ENCODE peak calls at places on chromosomes 13 and 19, in four cellular contexts. One of them, this sample, is unnamed.

GRCh38 chr19:38718747-38719543 is 25.3 kb downstream of the CAPN12 start:
- DNase-seq in H9: peak
- DNase-seq in IMR-90: no peak
- DNase-seq in mesendoderm: peak
- DNase-seq in this sample: peak

GRCh38 chr13:108919036-108919907 is 289.9 kb downstream of the MYO16 start:
- DNase-seq in H9: no peak
- DNase-seq in IMR-90: peak
- DNase-seq in mesendoderm: no peak
- DNase-seq in this sample: no peak

GRCh38 chr13:84973661-84974060 is 825.6 kb downstream of the SLITRK6 start:
- DNase-seq in H9: no peak
- DNase-seq in IMR-90: no peak
- DNase-seq in mesendoderm: peak
- DNase-seq in this sample: no peak

GRCh38 chr19:5354403-5354802 is 13.8 kb upstream of the PTPRS start:
- DNase-seq in H9: peak
- DNase-seq in IMR-90: no peak
- DNase-seq in mesendoderm: peak
- DNase-seq in this sample: peak

GRCh38 chr19:55692681-55693081 is 17.7 kb downstream of the EPN1 start:
- DNase-seq in H9: no peak
- DNase-seq in IMR-90: no peak
- DNase-seq in mesendoderm: no peak
- DNase-seq in this sample: no peak

GRCh38 chr13:76948139-76948538 is at the start of gene ACOD1:
- DNase-seq in H9: no peak
- DNase-seq in IMR-90: no peak
- DNase-seq in mesendoderm: no peak
- DNase-seq in this sample: no peak

GRCh38 chr13:32938907-32939306 is 77.3 kb upstream of the KL start:
- DNase-seq in H9: no peak
- DNase-seq in IMR-90: peak
- DNase-seq in mesendoderm: peak
- DNase-seq in this sample: no peak

GRCh38 chr13:50309872-50310594 is 294.8 kb downstream of the KCNRG start:
- DNase-seq in H9: peak
- DNase-seq in IMR-90: no peak
- DNase-seq in mesendoderm: peak
- DNase-seq in this sample: no peak

GRCh38 chr19:46225558-46226004 is 4.0 kb upstream of the IGFL1 start:
- DNase-seq in H9: no peak
- DNase-seq in IMR-90: peak
- DNase-seq in mesendoderm: no peak
- DNase-seq in this sample: no peak

GRCh38 chr19:10334340-10335148 is 1.2 kb upstream of the RAVER1 start:
- DNase-seq in H9: peak
- DNase-seq in IMR-90: peak
- DNase-seq in mesendoderm: peak
- DNase-seq in this sample: peak

GRCh38 chr19:17542042-17542441 is 13.4 kb upstream of the COLGALT1 start:
- DNase-seq in H9: no peak
- DNase-seq in IMR-90: no peak
- DNase-seq in mesendoderm: no peak
- DNase-seq in this sample: no peak

GRCh38 chr19:45515081-45515624 is 7.9 kb downstream of the VASP start:
- DNase-seq in H9: no peak
- DNase-seq in IMR-90: no peak
- DNase-seq in mesendoderm: no peak
- DNase-seq in this sample: no peak

GRCh38 chr19:33333151-33333550 is 30.8 kb upstream of the CEBPA start:
- DNase-seq in H9: no peak
- DNase-seq in IMR-90: no peak
- DNase-seq in mesendoderm: no peak
- DNase-seq in this sample: no peak

GRCh38 chr19:419721-420515 is 11.0 kb upstream of the C2CD4C start:
- DNase-seq in H9: no peak
- DNase-seq in IMR-90: no peak
- DNase-seq in mesendoderm: no peak
- DNase-seq in this sample: no peak

GRCh38 chr13:22461854-22462565 is 718.8 kb upstream of the SGCG start:
- DNase-seq in H9: no peak
- DNase-seq in IMR-90: no peak
- DNase-seq in mesendoderm: no peak
- DNase-seq in this sample: no peak
- H3K56ac ChIP-seq in H9: no peak
- H3K56ac ChIP-seq in IMR-90: no peak
- H3K56ac ChIP-seq in mesendoderm: no peak
- H3K56ac ChIP-seq in this sample: no peak

GRCh38 chr19:16285769-16286564 is 38.7 kb upstream of the KLF2 start:
- DNase-seq in H9: no peak
- DNase-seq in IMR-90: no peak
- DNase-seq in mesendoderm: no peak
- DNase-seq in this sample: no peak
- H3K56ac ChIP-seq in H9: no peak
- H3K56ac ChIP-seq in IMR-90: no peak
- H3K56ac ChIP-seq in mesendoderm: peak
- H3K56ac ChIP-seq in this sample: no peak

GRCh38 chr19:21151460-21151859 is 9.6 kb downstream of the ZNF431 start:
- DNase-seq in H9: no peak
- DNase-seq in IMR-90: no peak
- DNase-seq in mesendoderm: peak
- DNase-seq in this sample: no peak
- H3K56ac ChIP-seq in H9: no peak
- H3K56ac ChIP-seq in IMR-90: no peak
- H3K56ac ChIP-seq in mesendoderm: no peak
- H3K56ac ChIP-seq in this sample: no peak

GRCh38 chr13:110339975-110340550 is 33.0 kb downstream of the COL4A2 start:
- DNase-seq in H9: no peak
- DNase-seq in IMR-90: no peak
- DNase-seq in mesendoderm: no peak
- DNase-seq in this sample: no peak
- H3K56ac ChIP-seq in H9: no peak
- H3K56ac ChIP-seq in IMR-90: peak
- H3K56ac ChIP-seq in mesendoderm: no peak
- H3K56ac ChIP-seq in this sample: no peak